ENCODE peak calls at places on chromosomes 6 and 20, in seven cellular contexts. R is AG08396, O is T-helper 1 cell, K is AG09319, E is NCI-H1092 treated with DMSO at 0.1 percent for 48 hours, I is MCF 10A, S is NB4. Q is an unnamed sample.

GRCh38 chr6:71289039-71289801 is 609 bp downstream of the OGFRL1 start:
- DNase-seq in R (peak; percentile 44), O (peak; percentile 5), K (no peak), E (peak; percentile 3), I (peak; percentile 37), S (peak; percentile 58), Q (no peak)

GRCh38 chr20:31972481-31973386 is 4.8 kb downstream of the XKR7 start:
- DNase-seq in R (no peak), O (no peak), K (no peak), E (no peak), I (no peak), S (no peak), Q (no peak)

GRCh38 chr6:15171026-15171425 is 74.8 kb upstream of the JARID2 start:
- DNase-seq in R (no peak), O (no peak), K (no peak), E (no peak), I (no peak), S (no peak), Q (no peak)

GRCh38 chr6:21426841-21427490 is 166.6 kb upstream of the SOX4 start:
- DNase-seq in R (no peak), O (no peak), K (no peak), E (no peak), I (peak; percentile 9), S (no peak), Q (no peak)

GRCh38 chr6:45946352-45946751 is 69.3 kb downstream of the CLIC5 start:
- DNase-seq in R (peak; percentile 74), O (no peak), K (peak; percentile 74), E (no peak), I (no peak), S (peak; percentile 45), Q (no peak)

GRCh38 chr20:48657426-48658197 is 170.2 kb downstream of the PREX1 start:
- DNase-seq in R (peak; percentile 88), O (peak; percentile 47), K (peak; percentile 44), E (peak; percentile 80), I (peak; percentile 88), S (peak; percentile 84), Q (peak; percentile 94)

GRCh38 chr20:22816016-22816415 is 219.1 kb upstream of the SSTR4 start:
- DNase-seq in R (no peak), O (no peak), K (no peak), E (no peak), I (no peak), S (no peak), Q (peak; percentile 14)

GRCh38 chr20:13458860-13459451 is 179.8 kb downstream of the TASP1 start:
- DNase-seq in R (peak; percentile 48), O (no peak), K (peak; percentile 4), E (no peak), I (peak; percentile 56), S (peak; percentile 54), Q (no peak)

GRCh38 chr6:111880181-111880944 is 7.1 kb upstream of the FYN start:
- DNase-seq in R (no peak), O (no peak), K (no peak), E (no peak), I (peak; percentile 11), S (no peak), Q (no peak)

GRCh38 chr6:97440590-97441176 is 157.7 kb upstream of the MMS22L start:
- DNase-seq in R (peak; percentile 7), O (no peak), K (no peak), E (peak; percentile 58), I (peak; percentile 11), S (peak; percentile 29), Q (peak; percentile 94)

GRCh38 chr20:51696304-51697118 is 71.7 kb downstream of the ATP9A start:
- DNase-seq in R (no peak), O (no peak), K (no peak), E (peak; percentile 63), I (peak; percentile 8), S (no peak), Q (no peak)

GRCh38 chr6:38695227-38695900 is 7.6 kb downstream of the GLO1 start:
- DNase-seq in R (no peak), O (no peak), K (no peak), E (no peak), I (no peak), S (no peak), Q (peak; percentile 48)

GRCh38 chr20:43925215-43925614 is 10.6 kb downstream of the TOX2 start:
- DNase-seq in R (no peak), O (no peak), K (no peak), E (no peak), I (no peak), S (peak; percentile 78), Q (no peak)

GRCh38 chr6:137792160-137793033 is 74.7 kb upstream of the TNFAIP3 start:
- DNase-seq in R (no peak), O (no peak), K (no peak), E (no peak), I (no peak), S (peak; percentile 49), Q (no peak)

GRCh38 chr6:167058261-167058660 is 59.1 kb downstream of the CEP43 start:
- DNase-seq in R (no peak), O (no peak), K (peak; percentile 1), E (no peak), I (no peak), S (no peak), Q (no peak)

GRCh38 chr20:41287327-41287726 is 30.2 kb downstream of the ZHX3 start:
- DNase-seq in R (peak; percentile 29), O (no peak), K (no peak), E (no peak), I (peak; percentile 75), S (no peak), Q (no peak)

GRCh38 chr6:47357827-47358226 is 48.1 kb upstream of the TNFRSF21 start:
- DNase-seq in R (no peak), O (no peak), K (no peak), E (no peak), I (no peak), S (no peak), Q (no peak)

GRCh38 chr20:59446361-59446760 is 145.9 kb downstream of the EDN3 start:
- DNase-seq in R (no peak), O (no peak), K (no peak), E (no peak), I (no peak), S (no peak), Q (no peak)

GRCh38 chr6:24126586-24127192 is 674 bp downstream of the NRSN1 start:
- DNase-seq in R (peak; percentile 44), O (no peak), K (peak; percentile 11), E (no peak), I (peak; percentile 76), S (peak; percentile 69), Q (peak; percentile 34)

GRCh38 chr6:152166897-152167296 is 359.4 kb downstream of the ESR1 start:
- DNase-seq in R (no peak), O (no peak), K (no peak), E (no peak), I (no peak), S (no peak), Q (no peak)

GRCh38 chr6:19849736-19850135 is 12.6 kb downstream of the ID4 start:
- DNase-seq in R (no peak), O (no peak), K (no peak), E (no peak), I (no peak), S (no peak), Q (no peak)

GRCh38 chr6:2990179-2990931 is 9.3 kb upstream of the NQO2 start:
- DNase-seq in R (no peak), O (no peak), K (no peak), E (no peak), I (peak; percentile 45), S (peak; percentile 40), Q (peak; percentile 71)

GRCh38 chr6:138107752-138108592 is 753 bp upstream of the PERP start:
- DNase-seq in R (no peak), O (no peak), K (no peak), E (peak; percentile 51), I (peak; percentile 59), S (no peak), Q (no peak)

GRCh38 chr20:46063151-46063550 is 26.6 kb downstream of the NCOA5 start:
- DNase-seq in R (no peak), O (no peak), K (no peak), E (no peak), I (no peak), S (no peak), Q (no peak)

GRCh38 chr20:8228315-8228714 is 96.2 kb downstream of the PLCB1 start:
- DNase-seq in R (no peak), O (no peak), K (no peak), E (no peak), I (no peak), S (no peak), Q (no peak)

GRCh38 chr20:9144643-9145042 is 75.8 kb downstream of the PLCB4 start:
- DNase-seq in R (no peak), O (no peak), K (no peak), E (no peak), I (no peak), S (no peak), Q (no peak)

GRCh38 chr20:63223121-63223825 is 7.3 kb upstream of the YTHDF1 start:
- DNase-seq in R (peak; percentile 56), O (no peak), K (no peak), E (peak; percentile 15), I (peak; percentile 57), S (peak; percentile 52), Q (peak; percentile 59)